ENCODE peak calls at places on chromosomes 16 and 17, in four cellular contexts. N is HepG2, G is HEK293T, T is GM12878. L is an unnamed sample.

GRCh38 chr17:62703269-62703775 is 75.9 kb downstream of the MRC2 start:
- DNase-seq in N (no peak), G (no peak), T (no peak), L (no peak)

GRCh38 chr16:23512168-23512695 is 1.9 kb upstream of the GGA2 start:
- DNase-seq in N (peak), G (no peak), T (no peak), L (no peak)

GRCh38 chr17:2195729-2196128 is 107.9 kb downstream of the SMG6 start:
- DNase-seq in N (no peak), G (no peak), T (peak), L (no peak)

GRCh38 chr16:67456383-67457140 is 24.4 kb downstream of the ATP6V0D1 start:
- DNase-seq in N (no peak), G (no peak), T (no peak), L (peak)

GRCh38 chr17:3007651-3008121 is 55.7 kb downstream of the OR1D5 start:
- DNase-seq in N (no peak), G (no peak), T (no peak), L (no peak)

GRCh38 chr17:81885454-81885853 is 5.9 kb downstream of the ALYREF start:
- DNase-seq in N (no peak), G (no peak), T (no peak), L (no peak)

GRCh38 chr17:688100-688989 is 26.3 kb downstream of the VPS53 start:
- DNase-seq in N (peak), G (no peak), T (no peak), L (peak)

GRCh38 chr17:55580596-55581133 is 69.4 kb upstream of the SMIM36 start:
- DNase-seq in N (no peak), G (no peak), T (peak), L (no peak)

GRCh38 chr17:42692489-42692888 is 10.2 kb downstream of the CNTNAP1 start:
- DNase-seq in N (no peak), G (no peak), T (no peak), L (no peak)

GRCh38 chr17:42214156-42214555 is 19.9 kb upstream of the GHDC start:
- DNase-seq in N (no peak), G (no peak), T (no peak), L (no peak)

GRCh38 chr16:69754469-69755310 is at the start of gene NOB1:
- DNase-seq in N (peak), G (peak), T (peak), L (peak)

GRCh38 chr17:17439971-17440843 is 36.6 kb upstream of the MED9 start:
- DNase-seq in N (peak), G (peak), T (peak), L (peak)

GRCh38 chr17:44865921-44866320 is 18.2 kb downstream of the HIGD1B start:
- DNase-seq in N (no peak), G (no peak), T (no peak), L (no peak)

GRCh38 chr17:7307686-7308624 is 527 bp downstream of the EIF5A start:
- DNase-seq in N (no peak), G (no peak), T (no peak), L (peak)

GRCh38 chr17:75160211-75160610 is 5.9 kb upstream of the JPT1 start:
- DNase-seq in N (no peak), G (no peak), T (no peak), L (no peak)

GRCh38 chr17:47718634-47719405 is 14.2 kb upstream of the TBX21 start:
- DNase-seq in N (no peak), G (no peak), T (no peak), L (no peak)

GRCh38 chr17:43697937-43698336 is 36.2 kb upstream of the MEOX1 start:
- DNase-seq in N (no peak), G (no peak), T (no peak), L (no peak)

GRCh38 chr16:78444-79145 is 570 bp downstream of the MPG start:
- DNase-seq in N (no peak), G (peak), T (no peak), L (no peak)

GRCh38 chr17:1724351-1724868 is at the start of gene WDR81:
- DNase-seq in N (peak), G (peak), T (no peak), L (peak)

GRCh38 chr16:67391424-67392300 is 1.6 kb downstream of the TPPP3 start:
- DNase-seq in N (no peak), G (no peak), T (no peak), L (no peak)

GRCh38 chr17:48541574-48542113 is 3.3 kb downstream of the HOXB2 start:
- DNase-seq in N (no peak), G (no peak), T (no peak), L (peak)

GRCh38 chr16:11155284-11155806 is 100.7 kb downstream of the SOCS1 start:
- DNase-seq in N (no peak), G (no peak), T (no peak), L (peak)

GRCh38 chr16:86452451-86452850 is 57.9 kb upstream of the FOXF1 start:
- DNase-seq in N (no peak), G (no peak), T (no peak), L (no peak)

GRCh38 chr16:11078812-11079459 is 134.6 kb downstream of the CLEC16A start:
- DNase-seq in N (no peak), G (no peak), T (no peak), L (no peak)

GRCh38 chr17:50668025-50668837 is 33.5 kb downstream of the ABCC3 start:
- DNase-seq in N (no peak), G (no peak), T (no peak), L (no peak)

GRCh38 chr17:19333736-19334290 is 28.7 kb downstream of the B9D1 start:
- DNase-seq in N (no peak), G (no peak), T (no peak), L (no peak)

GRCh38 chr16:64092284-64092683 is 1029.6 kb downstream of the CDH11 start:
- DNase-seq in N (no peak), G (no peak), T (no peak), L (no peak)

GRCh38 chr16:69328854-69329316 is 1.5 kb downstream of the PDF start:
- DNase-seq in N (no peak), G (no peak), T (no peak), L (no peak)

GRCh38 chr17:55451758-55452468 is 30.3 kb upstream of the MMD start:
- DNase-seq in N (no peak), G (no peak), T (no peak), L (no peak)

GRCh38 chr16:84356591-84357116 is 11.7 kb upstream of the ATP2C2 start:
- DNase-seq in N (peak), G (no peak), T (no peak), L (no peak)

GRCh38 chr17:80968602-80969029 is 23.0 kb upstream of the CHMP6 start:
- DNase-seq in N (no peak), G (no peak), T (no peak), L (no peak)

GRCh38 chr16:57503366-57503765 is 17.1 kb upstream of the DOK4 start:
- DNase-seq in N (no peak), G (no peak), T (no peak), L (peak)

DNA sequence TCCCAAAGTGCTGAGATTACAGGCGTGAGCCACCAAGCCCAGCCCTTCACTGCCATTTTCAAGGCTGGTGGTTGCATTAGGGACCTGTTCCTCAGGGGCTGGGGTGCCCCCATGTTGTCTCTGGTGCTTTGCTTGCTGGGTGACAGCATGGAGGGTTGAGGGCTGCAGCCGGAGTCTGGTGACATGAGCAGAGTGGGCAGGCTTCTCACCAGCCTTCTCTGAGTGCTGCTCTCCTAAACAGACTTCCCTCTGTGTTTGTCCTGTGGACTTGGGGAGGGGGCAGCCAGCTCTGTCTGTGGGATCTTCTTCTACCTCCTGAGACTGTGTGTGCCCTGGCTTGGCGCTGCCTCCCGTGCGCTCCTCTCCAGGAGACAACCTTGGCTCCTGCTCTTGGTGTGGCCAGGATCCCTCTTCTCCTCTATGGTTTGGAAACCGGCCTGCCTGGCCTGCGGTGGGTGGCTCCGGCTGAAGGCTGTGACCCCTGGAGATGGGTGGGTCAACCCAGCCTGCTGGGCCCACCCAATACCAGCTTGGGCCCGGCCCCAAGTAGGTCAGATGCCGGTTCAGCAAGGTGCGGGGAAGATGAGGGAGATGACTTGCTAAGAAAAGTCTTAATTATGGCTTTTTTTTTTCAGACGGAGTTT is 72.1 kb downstream of the PDPK1 start:
- DNase-seq in N (no peak), G (no peak), T (no peak), L (no peak)
- TF ChIP-seq TARDBP in N (no peak), G (no peak), T (no peak), L (no peak)

DNA sequence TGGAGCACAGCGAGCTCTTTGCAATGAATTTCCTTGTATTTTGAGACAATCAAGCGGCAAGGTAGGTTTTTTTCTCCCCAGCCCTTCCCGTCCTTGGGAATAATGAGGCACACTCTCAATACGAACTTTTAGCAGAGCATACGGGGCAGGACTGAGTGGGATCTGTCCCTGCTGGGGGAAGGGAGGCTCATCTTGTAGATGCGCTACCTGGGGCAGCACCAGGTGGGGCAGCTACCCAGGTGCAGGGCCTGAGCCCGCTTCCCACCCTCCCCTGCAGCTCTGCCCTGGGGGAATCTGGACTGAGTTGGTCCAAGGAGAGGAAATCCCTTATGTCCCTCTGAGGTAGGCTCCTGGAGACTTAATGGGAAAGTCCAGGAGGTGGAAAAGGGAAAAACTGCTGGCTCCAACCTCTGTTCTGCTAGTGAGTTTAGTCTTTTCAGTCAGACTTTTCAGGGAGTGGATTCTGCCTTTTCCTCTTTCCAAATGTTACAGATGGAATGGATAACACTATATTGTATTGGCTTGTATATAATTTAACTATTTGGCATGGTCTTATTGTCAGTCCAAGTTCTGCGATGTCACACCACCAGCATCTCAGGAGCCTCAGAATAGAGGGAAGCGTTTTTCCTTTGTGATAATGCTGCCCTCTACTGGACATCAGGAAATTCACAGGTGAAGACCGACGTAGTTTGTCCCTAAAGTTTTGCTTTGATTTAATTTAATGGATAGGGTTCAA is 9.6 kb upstream of the CES1 start:
- DNase-seq in N (peak), G (peak), T (no peak), L (peak)
- TF ChIP-seq TARDBP in N (no peak), G (no peak), T (no peak), L (no peak)

GRCh38 chr17:40906613-40907012 is 21.6 kb upstream of the KRT20 start:
- DNase-seq in N (no peak), G (no peak), T (no peak), L (no peak)

GRCh38 chr17:40900819-40901356 is 15.8 kb upstream of the KRT20 start:
- DNase-seq in N (peak), G (no peak), T (no peak), L (no peak)

GRCh38 chr17:40905370-40905769 is 20.3 kb upstream of the KRT20 start:
- DNase-seq in N (no peak), G (no peak), T (no peak), L (no peak)

GRCh38 chr17:40903129-40903847 is 18.2 kb upstream of the KRT20 start:
- DNase-seq in N (peak), G (no peak), T (no peak), L (peak)

DNA sequence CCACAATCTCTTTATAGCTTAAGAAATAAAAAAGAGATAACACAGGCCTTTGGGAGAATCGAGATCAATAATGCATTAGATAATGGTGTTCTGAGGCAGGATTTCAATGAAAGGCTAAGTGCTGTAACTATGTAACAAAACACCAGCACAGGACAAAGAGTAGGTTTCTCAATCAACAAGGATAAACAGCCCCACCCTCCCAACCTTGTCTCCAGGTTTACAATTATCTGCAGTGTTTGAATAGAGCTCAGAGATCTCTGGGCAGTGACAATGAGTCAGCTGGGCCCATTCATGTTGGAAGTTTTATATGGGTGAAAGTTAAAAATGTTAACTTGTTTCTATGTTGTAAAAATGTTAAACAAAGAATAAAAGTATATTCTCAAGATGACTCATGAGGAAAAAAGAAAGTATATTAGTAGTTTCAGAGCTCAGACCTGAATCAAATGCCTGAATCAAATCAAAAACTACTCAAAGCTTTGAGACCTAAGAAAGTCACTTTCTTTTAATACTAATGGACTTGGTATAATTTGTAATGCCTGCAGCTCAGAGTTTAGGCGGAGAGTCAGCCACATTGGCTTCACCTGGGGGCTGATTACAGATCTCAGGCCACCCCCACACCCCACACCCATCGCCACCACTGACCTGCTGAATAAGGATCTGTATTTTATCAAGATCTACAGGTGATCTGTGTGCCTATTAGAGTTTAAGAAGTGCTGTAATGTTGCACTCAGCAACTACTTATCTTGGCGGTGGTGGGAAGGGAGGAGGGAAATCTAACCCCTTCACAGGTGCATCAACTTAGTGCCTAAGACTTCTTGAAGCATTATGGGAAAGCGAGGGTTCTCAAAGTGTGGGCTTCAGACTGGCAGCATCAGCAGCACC is 17.2 kb upstream of the KRT20 start:
- DNase-seq in N (peak), G (no peak), T (no peak), L (no peak)
- TF ChIP-seq TARDBP in N (peak), G (no peak), T (no peak), L (no peak)

GRCh38 chr17:14245002-14245401 is 8.3 kb upstream of the CDRT15 start:
- DNase-seq in N (no peak), G (no peak), T (no peak), L (no peak)
- TF ChIP-seq TARDBP in N (no peak), G (no peak), T (no peak), L (no peak)

DNA sequence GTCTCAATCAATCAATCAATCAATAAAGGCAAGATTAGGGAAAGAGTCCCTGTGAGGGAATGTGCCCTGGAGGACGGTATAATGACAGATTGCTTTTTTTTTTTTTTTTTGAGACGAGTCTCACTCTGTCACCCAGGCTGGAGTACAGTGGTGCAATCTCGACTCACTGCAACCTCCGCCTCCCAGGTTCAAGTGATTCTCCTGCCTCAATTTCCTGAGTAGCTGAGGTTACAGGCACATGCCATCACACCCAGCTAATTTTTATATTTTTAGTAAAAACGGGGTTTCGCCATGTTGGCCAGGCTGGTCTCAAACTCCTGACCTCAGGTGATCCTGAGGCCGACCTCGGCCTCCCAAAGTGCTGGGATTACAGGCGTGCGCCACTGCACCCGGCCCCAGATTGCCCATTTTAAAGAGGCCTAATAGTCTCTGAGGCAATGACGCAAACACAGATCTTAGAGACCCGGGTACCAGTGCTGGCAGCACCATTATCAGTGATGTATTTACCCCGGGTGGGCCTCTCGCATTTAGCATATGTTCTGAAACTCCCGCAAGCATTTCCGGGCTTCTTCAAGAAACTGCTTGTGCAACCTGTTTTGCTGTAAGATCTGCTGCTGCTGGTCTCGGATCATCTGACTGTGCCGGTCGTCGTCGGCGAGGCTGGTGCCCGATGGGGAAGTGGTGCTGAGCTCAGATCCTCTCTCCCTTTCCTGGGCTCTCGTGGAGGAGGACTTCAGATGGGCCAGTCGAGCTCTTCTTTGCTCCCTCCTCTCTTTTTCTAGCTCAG is 12.7 kb downstream of the CEP295NL start:
- DNase-seq in N (no peak), G (no peak), T (no peak), L (no peak)
- TF ChIP-seq TARDBP in N (no peak), G (no peak), T (no peak), L (no peak)

GRCh38 chr16:8919089-8919933 is 37.2 kb downstream of the LITAFD start:
- DNase-seq in N (no peak), G (no peak), T (no peak), L (no peak)

GRCh38 chr16:8923199-8923598 is 40.5 kb downstream of the USP7 start:
- DNase-seq in N (no peak), G (no peak), T (no peak), L (no peak)

GRCh38 chr16:8921626-8921984 is 39.5 kb downstream of the LITAFD start:
- DNase-seq in N (no peak), G (no peak), T (no peak), L (no peak)

GRCh38 chr16:8920676-8921625 is 38.8 kb downstream of the LITAFD start:
- DNase-seq in N (no peak), G (no peak), T (no peak), L (no peak)

GRCh38 chr16:8919934-8920465 is 37.8 kb downstream of the LITAFD start:
- DNase-seq in N (no peak), G (no peak), T (no peak), L (no peak)
- TF ChIP-seq TARDBP in N (no peak), G (no peak), T (no peak), L (no peak)

GRCh38 chr16:50708373-50709060 is 15.1 kb downstream of the NOD2 start:
- DNase-seq in N (no peak), G (no peak), T (no peak), L (no peak)
- TF ChIP-seq TARDBP in N (no peak), G (no peak), T (no peak), L (no peak)

DNA sequence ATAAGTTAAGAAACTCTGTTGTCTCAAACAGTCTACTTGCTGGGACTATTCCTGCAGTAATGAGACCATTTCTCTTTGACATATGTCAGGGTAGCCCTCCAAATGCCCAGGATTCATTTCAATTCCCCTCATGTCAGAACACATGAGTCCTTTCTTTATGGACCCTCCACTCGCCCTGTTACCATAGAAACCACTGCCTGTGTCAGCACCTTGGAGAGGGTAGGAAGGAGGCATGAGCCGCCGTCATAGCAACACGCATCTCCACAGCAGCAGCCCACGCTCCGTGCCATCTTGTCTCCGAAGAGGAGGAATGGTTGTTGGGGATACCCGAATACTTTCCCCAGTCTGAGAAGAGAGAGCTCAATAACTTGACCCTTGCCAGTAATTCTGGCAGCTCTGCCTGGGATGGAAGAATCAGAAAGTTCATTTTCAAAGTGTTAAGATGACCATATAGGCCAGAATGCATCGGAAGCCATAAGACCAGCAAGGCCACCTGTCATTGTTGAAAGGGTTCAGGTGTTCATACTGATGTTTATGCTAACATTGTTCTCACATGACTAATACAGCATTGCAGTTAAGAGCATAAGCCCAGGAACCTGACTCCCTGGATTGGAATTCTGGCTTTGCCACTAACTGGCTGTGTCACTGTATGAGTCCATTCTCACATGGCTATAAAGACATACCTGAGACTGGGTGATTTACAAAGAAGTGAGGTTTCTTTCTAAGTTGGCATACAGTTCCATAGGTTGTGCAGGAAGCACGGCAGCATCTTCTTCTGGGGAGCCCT is 141.3 kb downstream of the ABCC12 start:
- DNase-seq in N (peak), G (no peak), T (no peak), L (no peak)
- TF ChIP-seq TARDBP in N (no peak), G (no peak), T (no peak), L (no peak)

L was measured in K562.